ENCODE peak calls at places on chromosome 20, in four cellular contexts. M, T, E and Y are unnamed samples.

GRCh38 chr20:51014797-51015722 is 7.8 kb downstream of the KCNG1 start:
- DNase-seq in E (no peak), T (no peak), M (peak), Y (no peak)

GRCh38 chr20:54499111-54499510 is 23.7 kb downstream of the DOK5 start:
- DNase-seq in E (no peak), M (no peak), T (no peak), Y (no peak)

GRCh38 chr20:11849976-11850670 is 67.6 kb upstream of the BTBD3 start:
- DNase-seq in E (no peak), T (no peak), M (peak), Y (no peak)

GRCh38 chr20:16132399-16132798 is 440.8 kb downstream of the KIF16B start:
- DNase-seq in E (no peak), M (no peak), T (no peak), Y (no peak)

GRCh38 chr20:17663486-17663885 is 18.6 kb downstream of the RRBP1 start:
- DNase-seq in M (no peak), T (no peak), E (no peak), Y (no peak)

GRCh38 chr20:34010405-34010895 is 16.7 kb downstream of the RALY start:
- DNase-seq in T (no peak), E (no peak), M (no peak), Y (no peak)

GRCh38 chr20:59938221-59938620 is 1.9 kb downstream of the PPP1R3D start:
- DNase-seq in E (no peak), T (no peak), M (no peak), Y (no peak)

GRCh38 chr20:43446361-43446879 is 11.3 kb upstream of the SRSF6 start:
- DNase-seq in M (no peak), T (no peak), E (no peak), Y (no peak)

GRCh38 chr20:22474215-22474614 is 110.2 kb downstream of the FOXA2 start:
- DNase-seq in M (no peak), T (no peak), E (no peak), Y (no peak)

GRCh38 chr20:16624106-16624505 is 50.9 kb upstream of the KIF16B start:
- DNase-seq in M (no peak), E (no peak), T (no peak), Y (no peak)

GRCh38 chr20:33554914-33555420 is 65.1 kb downstream of the CBFA2T2 start:
- DNase-seq in M (peak), T (no peak), E (peak), Y (no peak)

GRCh38 chr20:45949542-45950329 is 15.3 kb downstream of the PCIF1 start:
- DNase-seq in E (no peak), M (no peak), T (no peak), Y (no peak)

GRCh38 chr20:44342240-44342639 is 5.4 kb downstream of the R3HDML start:
- DNase-seq in T (no peak), M (no peak), E (no peak), Y (no peak)

GRCh38 chr20:61168605-61169004 is 83.5 kb upstream of the CDH4 start:
- DNase-seq in T (no peak), M (no peak), E (no peak), Y (no peak)

GRCh38 chr20:1651268-1651667 is 6.3 kb downstream of the SIRPG start:
- DNase-seq in M (no peak), E (no peak), T (no peak), Y (no peak)

GRCh38 chr20:58650181-58650775 is 805 bp upstream of the STX16 start:
- DNase-seq in T (peak), E (peak), M (no peak), Y (peak)

GRCh38 chr20:54255157-54255556 is 47.3 kb downstream of the PFDN4 start:
- DNase-seq in T (no peak), E (no peak), M (no peak), Y (no peak)

GRCh38 chr20:18676366-18676765 is 88.5 kb downstream of the DTD1 start:
- DNase-seq in M (no peak), E (no peak), T (no peak), Y (no peak)

GRCh38 chr20:33172781-33173180 is 4.8 kb downstream of the BPIFA2 start:
- DNase-seq in E (no peak), T (no peak), M (no peak), Y (no peak)

GRCh38 chr20:31260326-31260932 is 3.0 kb downstream of the DEFB115 start:
- DNase-seq in E (no peak), T (no peak), M (no peak), Y (no peak)

GRCh38 chr20:19823216-19823615 is 65.2 kb downstream of the RIN2 start:
- DNase-seq in E (no peak), T (no peak), M (no peak), Y (no peak)

GRCh38 chr20:35917077-35917476 is 37.2 kb downstream of the SCAND1 start:
- DNase-seq in M (no peak), E (no peak), T (no peak), Y (no peak)

GRCh38 chr20:37542281-37542680 is 14.6 kb upstream of the BLCAP start:
- DNase-seq in M (no peak), T (no peak), E (no peak), Y (no peak)

GRCh38 chr20:9551808-9552550 is 37.6 kb downstream of the LAMP5 start:
- DNase-seq in E (no peak), M (no peak), T (no peak), Y (no peak)

GRCh38 chr20:34573541-34573940 is 15.0 kb downstream of the MAP1LC3A start:
- DNase-seq in E (no peak), T (no peak), M (no peak), Y (no peak)

GRCh38 chr20:25039697-25040437 is 18.1 kb downstream of the ACSS1 start:
- DNase-seq in T (peak), M (peak), E (no peak), Y (no peak)

GRCh38 chr20:15220778-15221565 is 883.6 kb upstream of the FLRT3 start:
- DNase-seq in M (no peak), T (no peak), E (no peak), Y (no peak)

GRCh38 chr20:63007722-63008488 is 1.1 kb upstream of the BHLHE23 start:
- DNase-seq in M (no peak), T (no peak), E (no peak), Y (no peak)

GRCh38 chr20:32152421-32153155 is 43.1 kb downstream of the TM9SF4 start:
- DNase-seq in E (no peak), M (no peak), T (no peak), Y (no peak)

GRCh38 chr20:60302875-60303274 is 344.7 kb downstream of the CDH26 start:
- DNase-seq in M (no peak), T (no peak), E (no peak), Y (no peak)

GRCh38 chr20:6698056-6698455 is 69.4 kb upstream of the BMP2 start:
- DNase-seq in T (no peak), E (no peak), M (no peak), Y (no peak)

GRCh38 chr20:44833437-44833836 is 23.1 kb upstream of the RIMS4 start:
- DNase-seq in T (no peak), E (no peak), M (no peak), Y (no peak)

GRCh38 chr20:7672551-7672950 is 267.7 kb downstream of the HAO1 start:
- DNase-seq in T (no peak), M (no peak), E (no peak), Y (no peak)

GRCh38 chr20:45088247-45088646 is 12.7 kb downstream of the KCNS1 start:
- DNase-seq in E (no peak), T (no peak), M (peak), Y (no peak)

GRCh38 chr20:5511505-5511904 is 194.8 kb upstream of the PROKR2 start:
- DNase-seq in T (no peak), M (no peak), E (no peak), Y (no peak)

GRCh38 chr20:50259705-50260479 is 69.3 kb downstream of the CEBPB start:
- DNase-seq in E (no peak), T (peak), M (no peak), Y (no peak)

GRCh38 chr20:7637184-7637583 is 303.1 kb downstream of the HAO1 start:
- DNase-seq in M (no peak), T (no peak), E (no peak), Y (no peak)